ENCODE peak calls at places on chromosomes 16 and 17, in ten cellular contexts. One of them, this sample, is unnamed.
A peak's percentile ranks its signal among the peaks of the same experiment; 100 is the strongest.

GRCh38 chr17:63676540-63676933 is 23.4 kb downstream of the LIMD2 start:
- DNase-seq in MCF 10A: no peak
- DNase-seq in substantia nigra: no peak
- DNase-seq in GM12891: no peak
- DNase-seq in midbrain: no peak
- DNase-seq in activated naive CD8-positive, alpha-beta T cell treated with anti-CD3 and anti-CD28 coated beads, Interleukin-2, amount 50 U/mL, for 24 hours: no peak
- DNase-seq in stimulated activated CD4-positive, alpha-beta T cell treated with anti-CD3 and anti-CD28 coated beads, Interleukin-15, amount 100 ng/mL, for 24 hours: no peak
- DNase-seq in heart right ventricle: no peak
- DNase-seq in activated CD8-positive, alpha-beta memory T cell treated with anti-CD3 and anti-CD28 coated beads for 1 hour: no peak
- DNase-seq in amniotic epithelial cell: no peak
- DNase-seq in this sample: no peak

GRCh38 chr16:48494742-48495141 is 109.5 kb upstream of the SIAH1 start:
- DNase-seq in activated CD8-positive, alpha-beta memory T cell treated with anti-CD3 and anti-CD28 coated beads for 1 hour: no peak
- DNase-seq in stimulated activated CD4-positive, alpha-beta T cell treated with anti-CD3 and anti-CD28 coated beads, Interleukin-15, amount 100 ng/mL, for 24 hours: no peak
- DNase-seq in amniotic epithelial cell: no peak
- DNase-seq in substantia nigra: no peak
- DNase-seq in heart right ventricle: no peak
- DNase-seq in midbrain: no peak
- DNase-seq in MCF 10A: no peak
- DNase-seq in activated naive CD8-positive, alpha-beta T cell treated with anti-CD3 and anti-CD28 coated beads, Interleukin-2, amount 50 U/mL, for 24 hours: no peak
- DNase-seq in GM12891: no peak
- DNase-seq in this sample: no peak

GRCh38 chr16:69417537-69418199 is 6.8 kb upstream of the CYB5B start:
- DNase-seq in activated CD8-positive, alpha-beta memory T cell treated with anti-CD3 and anti-CD28 coated beads for 1 hour: no peak
- DNase-seq in activated naive CD8-positive, alpha-beta T cell treated with anti-CD3 and anti-CD28 coated beads, Interleukin-2, amount 50 U/mL, for 24 hours: no peak
- DNase-seq in stimulated activated CD4-positive, alpha-beta T cell treated with anti-CD3 and anti-CD28 coated beads, Interleukin-15, amount 100 ng/mL, for 24 hours: no peak
- DNase-seq in MCF 10A: peak; percentile 36
- DNase-seq in amniotic epithelial cell: peak; percentile 46
- DNase-seq in heart right ventricle: no peak
- DNase-seq in substantia nigra: no peak
- DNase-seq in midbrain: peak; percentile 47
- DNase-seq in GM12891: no peak
- DNase-seq in this sample: no peak

GRCh38 chr17:40515491-40516041 is 14.1 kb upstream of the TNS4 start:
- DNase-seq in amniotic epithelial cell: no peak
- DNase-seq in substantia nigra: no peak
- DNase-seq in stimulated activated CD4-positive, alpha-beta T cell treated with anti-CD3 and anti-CD28 coated beads, Interleukin-15, amount 100 ng/mL, for 24 hours: peak; percentile 65
- DNase-seq in midbrain: no peak
- DNase-seq in activated CD8-positive, alpha-beta memory T cell treated with anti-CD3 and anti-CD28 coated beads for 1 hour: no peak
- DNase-seq in GM12891: no peak
- DNase-seq in MCF 10A: no peak
- DNase-seq in heart right ventricle: no peak
- DNase-seq in activated naive CD8-positive, alpha-beta T cell treated with anti-CD3 and anti-CD28 coated beads, Interleukin-2, amount 50 U/mL, for 24 hours: peak; percentile 57
- DNase-seq in this sample: no peak

GRCh38 chr17:49148171-49148570 is 15.6 kb downstream of the B4GALNT2 start:
- DNase-seq in midbrain: no peak
- DNase-seq in heart right ventricle: no peak
- DNase-seq in GM12891: no peak
- DNase-seq in stimulated activated CD4-positive, alpha-beta T cell treated with anti-CD3 and anti-CD28 coated beads, Interleukin-15, amount 100 ng/mL, for 24 hours: no peak
- DNase-seq in substantia nigra: no peak
- DNase-seq in activated CD8-positive, alpha-beta memory T cell treated with anti-CD3 and anti-CD28 coated beads for 1 hour: no peak
- DNase-seq in MCF 10A: no peak
- DNase-seq in amniotic epithelial cell: no peak
- DNase-seq in activated naive CD8-positive, alpha-beta T cell treated with anti-CD3 and anti-CD28 coated beads, Interleukin-2, amount 50 U/mL, for 24 hours: no peak
- DNase-seq in this sample: no peak

GRCh38 chr17:20120835-20121234 is 111.7 kb downstream of the SPECC1 start:
- DNase-seq in substantia nigra: no peak
- DNase-seq in stimulated activated CD4-positive, alpha-beta T cell treated with anti-CD3 and anti-CD28 coated beads, Interleukin-15, amount 100 ng/mL, for 24 hours: no peak
- DNase-seq in MCF 10A: no peak
- DNase-seq in activated CD8-positive, alpha-beta memory T cell treated with anti-CD3 and anti-CD28 coated beads for 1 hour: no peak
- DNase-seq in amniotic epithelial cell: no peak
- DNase-seq in activated naive CD8-positive, alpha-beta T cell treated with anti-CD3 and anti-CD28 coated beads, Interleukin-2, amount 50 U/mL, for 24 hours: no peak
- DNase-seq in midbrain: peak; percentile 71
- DNase-seq in heart right ventricle: no peak
- DNase-seq in GM12891: no peak
- DNase-seq in this sample: no peak

GRCh38 chr16:85777583-85778310 is 21.6 kb downstream of the EMC8 start:
- DNase-seq in activated naive CD8-positive, alpha-beta T cell treated with anti-CD3 and anti-CD28 coated beads, Interleukin-2, amount 50 U/mL, for 24 hours: no peak
- DNase-seq in stimulated activated CD4-positive, alpha-beta T cell treated with anti-CD3 and anti-CD28 coated beads, Interleukin-15, amount 100 ng/mL, for 24 hours: no peak
- DNase-seq in MCF 10A: peak; percentile 66
- DNase-seq in activated CD8-positive, alpha-beta memory T cell treated with anti-CD3 and anti-CD28 coated beads for 1 hour: no peak
- DNase-seq in GM12891: no peak
- DNase-seq in amniotic epithelial cell: no peak
- DNase-seq in midbrain: no peak
- DNase-seq in heart right ventricle: no peak
- DNase-seq in substantia nigra: no peak
- DNase-seq in this sample: no peak

GRCh38 chr16:73071131-73071940 is 23.4 kb upstream of the ZFHX3 start:
- DNase-seq in GM12891: peak; percentile 35
- DNase-seq in activated naive CD8-positive, alpha-beta T cell treated with anti-CD3 and anti-CD28 coated beads, Interleukin-2, amount 50 U/mL, for 24 hours: no peak
- DNase-seq in substantia nigra: peak; percentile 14
- DNase-seq in midbrain: no peak
- DNase-seq in MCF 10A: no peak
- DNase-seq in activated CD8-positive, alpha-beta memory T cell treated with anti-CD3 and anti-CD28 coated beads for 1 hour: no peak
- DNase-seq in amniotic epithelial cell: peak; percentile 72
- DNase-seq in heart right ventricle: peak; percentile 49
- DNase-seq in stimulated activated CD4-positive, alpha-beta T cell treated with anti-CD3 and anti-CD28 coated beads, Interleukin-15, amount 100 ng/mL, for 24 hours: no peak
- DNase-seq in this sample: peak; percentile 35

GRCh38 chr16:80610489-80611156 is 69.8 kb downstream of the DYNLRB2 start:
- DNase-seq in MCF 10A: no peak
- DNase-seq in amniotic epithelial cell: no peak
- DNase-seq in activated naive CD8-positive, alpha-beta T cell treated with anti-CD3 and anti-CD28 coated beads, Interleukin-2, amount 50 U/mL, for 24 hours: no peak
- DNase-seq in substantia nigra: no peak
- DNase-seq in activated CD8-positive, alpha-beta memory T cell treated with anti-CD3 and anti-CD28 coated beads for 1 hour: no peak
- DNase-seq in GM12891: no peak
- DNase-seq in stimulated activated CD4-positive, alpha-beta T cell treated with anti-CD3 and anti-CD28 coated beads, Interleukin-15, amount 100 ng/mL, for 24 hours: no peak
- DNase-seq in heart right ventricle: no peak
- DNase-seq in midbrain: no peak
- DNase-seq in this sample: no peak

GRCh38 chr17:58640202-58640601 is 51.6 kb downstream of the TEX14 start:
- DNase-seq in amniotic epithelial cell: no peak
- DNase-seq in activated CD8-positive, alpha-beta memory T cell treated with anti-CD3 and anti-CD28 coated beads for 1 hour: no peak
- DNase-seq in activated naive CD8-positive, alpha-beta T cell treated with anti-CD3 and anti-CD28 coated beads, Interleukin-2, amount 50 U/mL, for 24 hours: no peak
- DNase-seq in substantia nigra: no peak
- DNase-seq in midbrain: no peak
- DNase-seq in stimulated activated CD4-positive, alpha-beta T cell treated with anti-CD3 and anti-CD28 coated beads, Interleukin-15, amount 100 ng/mL, for 24 hours: no peak
- DNase-seq in heart right ventricle: no peak
- DNase-seq in GM12891: no peak
- DNase-seq in MCF 10A: no peak
- DNase-seq in this sample: no peak

GRCh38 chr17:45230410-45230786 is 8.7 kb downstream of the FMNL1 start:
- DNase-seq in GM12891: no peak
- DNase-seq in activated naive CD8-positive, alpha-beta T cell treated with anti-CD3 and anti-CD28 coated beads, Interleukin-2, amount 50 U/mL, for 24 hours: no peak
- DNase-seq in amniotic epithelial cell: no peak
- DNase-seq in substantia nigra: no peak
- DNase-seq in MCF 10A: no peak
- DNase-seq in midbrain: no peak
- DNase-seq in heart right ventricle: no peak
- DNase-seq in stimulated activated CD4-positive, alpha-beta T cell treated with anti-CD3 and anti-CD28 coated beads, Interleukin-15, amount 100 ng/mL, for 24 hours: no peak
- DNase-seq in activated CD8-positive, alpha-beta memory T cell treated with anti-CD3 and anti-CD28 coated beads for 1 hour: no peak
- DNase-seq in this sample: no peak

GRCh38 chr16:1976216-1976520 is 4.3 kb downstream of the TBL3 start:
- DNase-seq in midbrain: no peak
- DNase-seq in heart right ventricle: no peak
- DNase-seq in activated naive CD8-positive, alpha-beta T cell treated with anti-CD3 and anti-CD28 coated beads, Interleukin-2, amount 50 U/mL, for 24 hours: no peak
- DNase-seq in GM12891: no peak
- DNase-seq in activated CD8-positive, alpha-beta memory T cell treated with anti-CD3 and anti-CD28 coated beads for 1 hour: no peak
- DNase-seq in substantia nigra: no peak
- DNase-seq in stimulated activated CD4-positive, alpha-beta T cell treated with anti-CD3 and anti-CD28 coated beads, Interleukin-15, amount 100 ng/mL, for 24 hours: no peak
- DNase-seq in amniotic epithelial cell: no peak
- DNase-seq in MCF 10A: no peak
- DNase-seq in this sample: no peak

GRCh38 chr16:28496844-28497243 is 2.4 kb downstream of the APOBR start:
- DNase-seq in heart right ventricle: no peak
- DNase-seq in MCF 10A: no peak
- DNase-seq in stimulated activated CD4-positive, alpha-beta T cell treated with anti-CD3 and anti-CD28 coated beads, Interleukin-15, amount 100 ng/mL, for 24 hours: no peak
- DNase-seq in GM12891: no peak
- DNase-seq in activated naive CD8-positive, alpha-beta T cell treated with anti-CD3 and anti-CD28 coated beads, Interleukin-2, amount 50 U/mL, for 24 hours: no peak
- DNase-seq in amniotic epithelial cell: no peak
- DNase-seq in activated CD8-positive, alpha-beta memory T cell treated with anti-CD3 and anti-CD28 coated beads for 1 hour: no peak
- DNase-seq in substantia nigra: no peak
- DNase-seq in midbrain: no peak
- DNase-seq in this sample: no peak

GRCh38 chr17:8310601-8311123 is 621 bp downstream of the ARHGEF15 start:
- DNase-seq in midbrain: no peak
- DNase-seq in activated CD8-positive, alpha-beta memory T cell treated with anti-CD3 and anti-CD28 coated beads for 1 hour: no peak
- DNase-seq in activated naive CD8-positive, alpha-beta T cell treated with anti-CD3 and anti-CD28 coated beads, Interleukin-2, amount 50 U/mL, for 24 hours: no peak
- DNase-seq in stimulated activated CD4-positive, alpha-beta T cell treated with anti-CD3 and anti-CD28 coated beads, Interleukin-15, amount 100 ng/mL, for 24 hours: no peak
- DNase-seq in heart right ventricle: no peak
- DNase-seq in GM12891: no peak
- DNase-seq in substantia nigra: no peak
- DNase-seq in MCF 10A: no peak
- DNase-seq in amniotic epithelial cell: no peak
- DNase-seq in this sample: no peak

GRCh38 chr16:50583211-50583610 is 35.0 kb downstream of the NKD1 start:
- DNase-seq in MCF 10A: no peak
- DNase-seq in activated naive CD8-positive, alpha-beta T cell treated with anti-CD3 and anti-CD28 coated beads, Interleukin-2, amount 50 U/mL, for 24 hours: no peak
- DNase-seq in midbrain: no peak
- DNase-seq in heart right ventricle: no peak
- DNase-seq in amniotic epithelial cell: no peak
- DNase-seq in stimulated activated CD4-positive, alpha-beta T cell treated with anti-CD3 and anti-CD28 coated beads, Interleukin-15, amount 100 ng/mL, for 24 hours: no peak
- DNase-seq in GM12891: no peak
- DNase-seq in activated CD8-positive, alpha-beta memory T cell treated with anti-CD3 and anti-CD28 coated beads for 1 hour: no peak
- DNase-seq in substantia nigra: no peak
- DNase-seq in this sample: no peak

GRCh38 chr17:82013772-82014321 is 8.8 kb downstream of the CENPX start:
- DNase-seq in GM12891: no peak
- DNase-seq in substantia nigra: no peak
- DNase-seq in activated CD8-positive, alpha-beta memory T cell treated with anti-CD3 and anti-CD28 coated beads for 1 hour: no peak
- DNase-seq in midbrain: no peak
- DNase-seq in stimulated activated CD4-positive, alpha-beta T cell treated with anti-CD3 and anti-CD28 coated beads, Interleukin-15, amount 100 ng/mL, for 24 hours: no peak
- DNase-seq in amniotic epithelial cell: no peak
- DNase-seq in heart right ventricle: peak; percentile 60
- DNase-seq in activated naive CD8-positive, alpha-beta T cell treated with anti-CD3 and anti-CD28 coated beads, Interleukin-2, amount 50 U/mL, for 24 hours: no peak
- DNase-seq in MCF 10A: no peak
- DNase-seq in this sample: no peak

GRCh38 chr17:1110844-1111598 is 68.8 kb downstream of the ABR start:
- DNase-seq in amniotic epithelial cell: peak; percentile 52
- DNase-seq in MCF 10A: peak; percentile 94
- DNase-seq in substantia nigra: no peak
- DNase-seq in GM12891: no peak
- DNase-seq in midbrain: no peak
- DNase-seq in stimulated activated CD4-positive, alpha-beta T cell treated with anti-CD3 and anti-CD28 coated beads, Interleukin-15, amount 100 ng/mL, for 24 hours: peak; percentile 20
- DNase-seq in heart right ventricle: peak; percentile 60
- DNase-seq in activated naive CD8-positive, alpha-beta T cell treated with anti-CD3 and anti-CD28 coated beads, Interleukin-2, amount 50 U/mL, for 24 hours: peak; percentile 47
- DNase-seq in activated CD8-positive, alpha-beta memory T cell treated with anti-CD3 and anti-CD28 coated beads for 1 hour: no peak
- DNase-seq in this sample: no peak

GRCh38 chr17:74360993-74361612 is 565 bp downstream of the BTBD17 start:
- DNase-seq in amniotic epithelial cell: peak; percentile 13
- DNase-seq in midbrain: no peak
- DNase-seq in substantia nigra: no peak
- DNase-seq in heart right ventricle: no peak
- DNase-seq in activated CD8-positive, alpha-beta memory T cell treated with anti-CD3 and anti-CD28 coated beads for 1 hour: no peak
- DNase-seq in stimulated activated CD4-positive, alpha-beta T cell treated with anti-CD3 and anti-CD28 coated beads, Interleukin-15, amount 100 ng/mL, for 24 hours: no peak
- DNase-seq in MCF 10A: no peak
- DNase-seq in GM12891: no peak
- DNase-seq in activated naive CD8-positive, alpha-beta T cell treated with anti-CD3 and anti-CD28 coated beads, Interleukin-2, amount 50 U/mL, for 24 hours: no peak
- DNase-seq in this sample: no peak

GRCh38 chr17:17387017-17387416 is 83.8 kb downstream of the NT5M start:
- DNase-seq in GM12891: no peak
- DNase-seq in midbrain: no peak
- DNase-seq in MCF 10A: peak; percentile 77
- DNase-seq in heart right ventricle: no peak
- DNase-seq in amniotic epithelial cell: no peak
- DNase-seq in activated naive CD8-positive, alpha-beta T cell treated with anti-CD3 and anti-CD28 coated beads, Interleukin-2, amount 50 U/mL, for 24 hours: no peak
- DNase-seq in stimulated activated CD4-positive, alpha-beta T cell treated with anti-CD3 and anti-CD28 coated beads, Interleukin-15, amount 100 ng/mL, for 24 hours: no peak
- DNase-seq in substantia nigra: no peak
- DNase-seq in activated CD8-positive, alpha-beta memory T cell treated with anti-CD3 and anti-CD28 coated beads for 1 hour: no peak
- DNase-seq in this sample: no peak

GRCh38 chr16:12095275-12096161 is 119.0 kb downstream of the SNX29 start:
- DNase-seq in stimulated activated CD4-positive, alpha-beta T cell treated with anti-CD3 and anti-CD28 coated beads, Interleukin-15, amount 100 ng/mL, for 24 hours: peak; percentile 77
- DNase-seq in midbrain: peak; percentile 87
- DNase-seq in substantia nigra: peak; percentile 80
- DNase-seq in heart right ventricle: peak; percentile 69
- DNase-seq in amniotic epithelial cell: peak; percentile 44
- DNase-seq in GM12891: peak; percentile 54
- DNase-seq in MCF 10A: peak; percentile 57
- DNase-seq in activated CD8-positive, alpha-beta memory T cell treated with anti-CD3 and anti-CD28 coated beads for 1 hour: no peak
- DNase-seq in activated naive CD8-positive, alpha-beta T cell treated with anti-CD3 and anti-CD28 coated beads, Interleukin-2, amount 50 U/mL, for 24 hours: peak; percentile 77
- DNase-seq in this sample: peak; percentile 52

GRCh38 chr17:76716146-76716833 is 5.5 kb upstream of the MXRA7 start:
- DNase-seq in GM12891: no peak
- DNase-seq in activated naive CD8-positive, alpha-beta T cell treated with anti-CD3 and anti-CD28 coated beads, Interleukin-2, amount 50 U/mL, for 24 hours: peak; percentile 66
- DNase-seq in activated CD8-positive, alpha-beta memory T cell treated with anti-CD3 and anti-CD28 coated beads for 1 hour: peak; percentile 71
- DNase-seq in stimulated activated CD4-positive, alpha-beta T cell treated with anti-CD3 and anti-CD28 coated beads, Interleukin-15, amount 100 ng/mL, for 24 hours: no peak
- DNase-seq in amniotic epithelial cell: peak; percentile 100
- DNase-seq in heart right ventricle: no peak
- DNase-seq in substantia nigra: no peak
- DNase-seq in MCF 10A: peak; percentile 97
- DNase-seq in midbrain: no peak
- DNase-seq in this sample: no peak

GRCh38 chr17:80899402-80900268 is 92.0 kb upstream of the CHMP6 start:
- DNase-seq in activated CD8-positive, alpha-beta memory T cell treated with anti-CD3 and anti-CD28 coated beads for 1 hour: peak; percentile 48
- DNase-seq in midbrain: no peak
- DNase-seq in stimulated activated CD4-positive, alpha-beta T cell treated with anti-CD3 and anti-CD28 coated beads, Interleukin-15, amount 100 ng/mL, for 24 hours: peak; percentile 88
- DNase-seq in activated naive CD8-positive, alpha-beta T cell treated with anti-CD3 and anti-CD28 coated beads, Interleukin-2, amount 50 U/mL, for 24 hours: peak; percentile 86
- DNase-seq in amniotic epithelial cell: peak; percentile 42
- DNase-seq in GM12891: peak; percentile 75
- DNase-seq in substantia nigra: no peak
- DNase-seq in heart right ventricle: no peak
- DNase-seq in MCF 10A: peak; percentile 85
- DNase-seq in this sample: no peak

GRCh38 chr16:88611220-88611821 is 27.1 kb upstream of the IL17C start:
- DNase-seq in stimulated activated CD4-positive, alpha-beta T cell treated with anti-CD3 and anti-CD28 coated beads, Interleukin-15, amount 100 ng/mL, for 24 hours: no peak
- DNase-seq in substantia nigra: no peak
- DNase-seq in activated CD8-positive, alpha-beta memory T cell treated with anti-CD3 and anti-CD28 coated beads for 1 hour: no peak
- DNase-seq in amniotic epithelial cell: no peak
- DNase-seq in activated naive CD8-positive, alpha-beta T cell treated with anti-CD3 and anti-CD28 coated beads, Interleukin-2, amount 50 U/mL, for 24 hours: no peak
- DNase-seq in MCF 10A: no peak
- DNase-seq in midbrain: no peak
- DNase-seq in heart right ventricle: no peak
- DNase-seq in GM12891: no peak
- DNase-seq in this sample: no peak

GRCh38 chr17:75830168-75831031 is 13.8 kb downstream of the UNC13D start:
- DNase-seq in substantia nigra: no peak
- DNase-seq in MCF 10A: no peak
- DNase-seq in activated CD8-positive, alpha-beta memory T cell treated with anti-CD3 and anti-CD28 coated beads for 1 hour: no peak
- DNase-seq in amniotic epithelial cell: no peak
- DNase-seq in midbrain: no peak
- DNase-seq in heart right ventricle: no peak
- DNase-seq in stimulated activated CD4-positive, alpha-beta T cell treated with anti-CD3 and anti-CD28 coated beads, Interleukin-15, amount 100 ng/mL, for 24 hours: peak; percentile 55
- DNase-seq in GM12891: no peak
- DNase-seq in activated naive CD8-positive, alpha-beta T cell treated with anti-CD3 and anti-CD28 coated beads, Interleukin-2, amount 50 U/mL, for 24 hours: peak; percentile 54
- DNase-seq in this sample: no peak

This sample was measured in amygdala.